ENCODE peak calls at places on chromosomes 6 and 20, in seven cellular contexts. C, A, D, P, K, O and T are unnamed samples.
A peak's percentile ranks its signal among the peaks of the same experiment; 100 is the strongest.

GRCh38 chr6:35024601-35025054 is 116.5 kb downstream of the TCP11 start:
- DNase-seq in C (peak; percentile 52), A (peak; percentile 23), D (peak; percentile 70), P (no peak), K (peak; percentile 45), O (no peak), T (no peak)

GRCh38 chr20:51810155-51811039 is 8.1 kb upstream of the SALL4 start:
- DNase-seq in C (no peak), A (no peak), D (no peak), P (no peak), K (no peak), O (no peak), T (no peak)

GRCh38 chr6:159212026-159212425 is 42.8 kb downstream of the FNDC1 start:
- DNase-seq in C (peak; percentile 49), A (no peak), D (peak; percentile 54), P (no peak), K (no peak), O (no peak), T (no peak)

GRCh38 chr20:57601737-57602136 is 18.5 kb downstream of the ZBP1 start:
- DNase-seq in C (no peak), A (no peak), D (no peak), P (no peak), K (no peak), O (no peak), T (no peak)

GRCh38 chr6:132322398-132322797 is 78.9 kb downstream of the MOXD1 start:
- DNase-seq in C (peak; percentile 42), A (no peak), D (peak; percentile 54), P (no peak), K (peak; percentile 39), O (no peak), T (no peak)

GRCh38 chr6:125477849-125478248 is 176.1 kb upstream of the HDDC2 start:
- DNase-seq in C (peak; percentile 9), A (no peak), D (peak; percentile 5), P (no peak), K (no peak), O (no peak), T (no peak)

GRCh38 chr6:161139766-161140553 is 133.9 kb downstream of the AGPAT4 start:
- DNase-seq in C (no peak), A (no peak), D (no peak), P (no peak), K (peak; percentile 42), O (peak; percentile 14), T (no peak)

GRCh38 chr6:145454006-145454405 is 281.3 kb downstream of the EPM2A start:
- DNase-seq in C (no peak), A (no peak), D (no peak), P (no peak), K (no peak), O (no peak), T (no peak)

GRCh38 chr20:13302647-13303425 is 81.8 kb downstream of the ISM1 start:
- DNase-seq in C (peak; percentile 27), A (peak; percentile 26), D (peak; percentile 32), P (no peak), K (no peak), O (no peak), T (no peak)

GRCh38 chr6:160198577-160199211 is 59.9 kb downstream of the SLC22A2 start:
- DNase-seq in C (peak; percentile 18), A (no peak), D (no peak), P (no peak), K (no peak), O (no peak), T (no peak)

GRCh38 chr6:161876231-161876630 is 602.4 kb upstream of the AGPAT4 start:
- DNase-seq in C (no peak), A (no peak), D (no peak), P (no peak), K (no peak), O (no peak), T (no peak)

GRCh38 chr6:152863618-152864326 is 113.2 kb downstream of the VIP start:
- DNase-seq in C (peak; percentile 85), A (peak; percentile 66), D (peak; percentile 85), P (peak; percentile 5), K (peak; percentile 74), O (no peak), T (peak; percentile 40)

GRCh38 chr6:1856381-1856780 is 246.7 kb downstream of the FOXC1 start:
- DNase-seq in C (peak; percentile 69), A (no peak), D (peak; percentile 50), P (no peak), K (peak; percentile 75), O (no peak), T (peak; percentile 55)

GRCh38 chr20:19265646-19266374 is 53.4 kb downstream of the SLC24A3 start:
- DNase-seq in C (no peak), A (no peak), D (no peak), P (no peak), K (no peak), O (no peak), T (peak; percentile 40)

GRCh38 chr20:20710847-20711315 is 1.6 kb downstream of the RALGAPA2 start:
- DNase-seq in C (no peak), A (peak; percentile 73), D (no peak), P (no peak), K (no peak), O (peak; percentile 22), T (peak; percentile 33)

GRCh38 chr20:2900845-2901592 is 27.7 kb downstream of the PTPRA start:
- DNase-seq in C (no peak), A (no peak), D (no peak), P (no peak), K (no peak), O (no peak), T (no peak)
- H3K4me3 ChIP-seq in C (no peak overlapping the region), A (no peak overlapping the region), D (no peak overlapping the region), P (no peak overlapping the region), K (no peak overlapping the region), O (no peak overlapping the region), T (no peak overlapping the region)

GRCh38 chr20:62651285-62652021 is 9.2 kb downstream of the SLCO4A1 start:
- DNase-seq in C (peak; percentile 60), A (peak; percentile 56), D (peak; percentile 61), P (peak; percentile 86), K (peak; percentile 49), O (peak; percentile 57), T (peak; percentile 94)

GRCh38 chr20:62652051-62652893 is 10.0 kb downstream of the SLCO4A1 start:
- DNase-seq in C (peak; percentile 99), A (peak; percentile 88), D (peak; percentile 100), P (peak; percentile 59), K (peak; percentile 99), O (peak; percentile 94), T (peak; percentile 92)

GRCh38 chr20:62649140-62649539 is 6.8 kb downstream of the SLCO4A1 start:
- DNase-seq in C (no peak), A (no peak), D (no peak), P (no peak), K (no peak), O (no peak), T (no peak)

GRCh38 chr20:62652894-62653305 is 10.6 kb downstream of the SLCO4A1 start:
- DNase-seq in C (no peak), A (no peak), D (no peak), P (no peak), K (no peak), O (no peak), T (no peak)

DNA sequence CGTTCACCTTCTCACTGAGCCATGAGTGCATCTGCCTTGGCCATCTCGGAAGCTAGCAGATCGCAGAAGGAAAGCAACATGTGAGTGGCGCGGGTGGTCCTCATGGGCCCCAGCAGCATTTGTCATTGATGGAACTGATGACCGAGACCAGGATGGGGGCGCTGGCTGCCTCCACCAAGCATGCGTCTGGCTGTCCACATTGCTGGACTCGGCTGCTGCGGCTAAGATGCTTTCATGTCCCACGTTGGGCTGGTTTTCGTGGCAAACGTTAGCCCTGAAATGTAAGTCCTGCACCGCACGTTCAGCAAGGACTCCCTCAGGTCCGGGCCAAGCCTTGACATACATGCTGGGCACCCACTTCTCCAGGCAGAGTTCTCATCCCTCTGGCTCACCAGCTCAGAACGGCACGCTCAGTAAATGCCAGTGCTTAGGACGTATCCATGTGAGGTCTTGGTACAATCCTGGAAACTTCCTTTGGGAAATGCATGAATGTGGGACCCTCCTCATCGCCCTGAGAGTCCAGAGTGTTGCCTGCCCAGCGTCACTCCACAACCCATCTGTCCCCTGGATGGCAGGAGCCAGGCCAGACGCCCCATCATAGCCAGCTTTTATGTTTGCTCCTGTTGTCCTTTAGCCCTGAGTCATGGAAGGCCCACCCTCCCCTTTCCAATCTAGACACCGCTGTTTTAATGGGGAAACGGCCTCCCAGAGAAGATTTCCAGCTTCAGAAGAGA is 8.4 kb downstream of the SLCO4A1 start:
- DNase-seq in C (no peak), A (no peak), D (no peak), P (no peak), K (no peak), O (no peak), T (no peak)
- H3K4me3 ChIP-seq in C (no peak overlapping the region), A (no peak overlapping the region), D (no peak overlapping the region), P (peak overlapping the region; percentile 2), K (no peak overlapping the region), O (no peak overlapping the region), T (peak overlapping the region; percentile 46)

GRCh38 chr20:50651676-50652075 is 39.7 kb downstream of the RIPOR3 start:
- DNase-seq in C (no peak), A (no peak), D (no peak), P (no peak), K (no peak), O (no peak), T (no peak)

GRCh38 chr20:50652702-50653294 is 38.5 kb downstream of the RIPOR3 start:
- DNase-seq in C (peak; percentile 54), A (no peak), D (no peak), P (no peak), K (peak; percentile 77), O (no peak), T (peak; percentile 25)

GRCh38 chr20:50658804-50659380 is 32.5 kb downstream of the RIPOR3 start:
- DNase-seq in C (peak; percentile 42), A (peak; percentile 66), D (peak; percentile 69), P (no peak), K (no peak), O (no peak), T (no peak)

GRCh38 chr20:50654899-50655298 is 36.4 kb downstream of the RIPOR3 start:
- DNase-seq in C (peak; percentile 76), A (no peak), D (peak; percentile 78), P (no peak), K (no peak), O (no peak), T (no peak)

GRCh38 chr20:50655325-50655880 is 35.9 kb downstream of the RIPOR3 start:
- DNase-seq in C (peak; percentile 94), A (no peak), D (peak; percentile 96), P (no peak), K (peak; percentile 88), O (peak; percentile 65), T (no peak)
- H3K4me3 ChIP-seq in C (no peak overlapping the region), A (no peak overlapping the region), D (peak overlapping the region; percentile 6), P (no peak overlapping the region), K (no peak overlapping the region), O (peak overlapping the region; percentile 42), T (no peak overlapping the region)

GRCh38 chr6:52598824-52599190 is 21.9 kb upstream of the TRAM2 start:
- DNase-seq in C (no peak), A (no peak), D (no peak), P (no peak), K (no peak), O (no peak), T (no peak)

GRCh38 chr6:52597738-52598122 is 20.9 kb upstream of the TRAM2 start:
- DNase-seq in C (no peak), A (no peak), D (no peak), P (no peak), K (no peak), O (no peak), T (no peak)

GRCh38 chr6:52596371-52597028 is 19.6 kb upstream of the TRAM2 start:
- DNase-seq in C (peak; percentile 83), A (no peak), D (peak; percentile 84), P (no peak), K (peak; percentile 84), O (no peak), T (no peak)

GRCh38 chr6:52595796-52596130 is 18.9 kb upstream of the TRAM2 start:
- DNase-seq in C (no peak), A (no peak), D (no peak), P (no peak), K (no peak), O (no peak), T (no peak)

GRCh38 chr6:52598123-52598823 is 21.4 kb upstream of the TRAM2 start:
- DNase-seq in C (peak; percentile 88), A (peak; percentile 50), D (peak; percentile 79), P (no peak), K (peak; percentile 74), O (peak; percentile 27), T (no peak)
- H3K4me3 ChIP-seq in C (no peak overlapping the region), A (no peak overlapping the region), D (no peak overlapping the region), P (no peak overlapping the region), K (no peak overlapping the region), O (peak overlapping the region; percentile 50), T (no peak overlapping the region)